ENCODE peak calls at places on chromosomes 2 and 18, in seven cellular contexts. One of them, this sample, is unnamed.

GRCh38 chr18:32093523-32093922 is 1.8 kb downstream of the RNF138 start:
- DNase-seq in stimulated activated CD4-positive, alpha-beta T cell treated with anti-CD3 and anti-CD28 coated beads, Interleukin-4, amount 100 ng/mL, for 24 hours: no peak
- DNase-seq in tibial artery: no peak
- DNase-seq in stimulated activated naive B cell treated with anti-CD40 and anti-IgM and Interleukin-4, amounts not matched to agents 10 μg/mL and 1 μg/mL and 100 μg/mL, for 72 hours: no peak
- DNase-seq in left ventricle myocardium superior: no peak
- DNase-seq in stimulated activated CD8-positive, alpha-beta memory T cell treated with anti-CD3 and anti-CD28 coated beads, Interleukin-2, amount 100 ng/mL, for 48 hours: no peak
- DNase-seq in A172: no peak
- DNase-seq in this sample: no peak

GRCh38 chr18:8705941-8706544 is 687 bp downstream of the MTCL1 start:
- DNase-seq in stimulated activated CD4-positive, alpha-beta T cell treated with anti-CD3 and anti-CD28 coated beads, Interleukin-4, amount 100 ng/mL, for 24 hours: peak
- DNase-seq in tibial artery: no peak
- DNase-seq in stimulated activated naive B cell treated with anti-CD40 and anti-IgM and Interleukin-4, amounts not matched to agents 10 μg/mL and 1 μg/mL and 100 μg/mL, for 72 hours: no peak
- DNase-seq in left ventricle myocardium superior: peak
- DNase-seq in stimulated activated CD8-positive, alpha-beta memory T cell treated with anti-CD3 and anti-CD28 coated beads, Interleukin-2, amount 100 ng/mL, for 48 hours: no peak
- DNase-seq in A172: no peak
- DNase-seq in this sample: peak

GRCh38 chr2:54470241-54470938 is 14.3 kb downstream of the SPTBN1 start:
- DNase-seq in stimulated activated CD4-positive, alpha-beta T cell treated with anti-CD3 and anti-CD28 coated beads, Interleukin-4, amount 100 ng/mL, for 24 hours: no peak
- DNase-seq in tibial artery: no peak
- DNase-seq in stimulated activated naive B cell treated with anti-CD40 and anti-IgM and Interleukin-4, amounts not matched to agents 10 μg/mL and 1 μg/mL and 100 μg/mL, for 72 hours: no peak
- DNase-seq in left ventricle myocardium superior: no peak
- DNase-seq in stimulated activated CD8-positive, alpha-beta memory T cell treated with anti-CD3 and anti-CD28 coated beads, Interleukin-2, amount 100 ng/mL, for 48 hours: no peak
- DNase-seq in A172: peak
- DNase-seq in this sample: no peak

GRCh38 chr2:225401001-225401400 is 1.5 kb downstream of the NYAP2 start:
- DNase-seq in stimulated activated CD4-positive, alpha-beta T cell treated with anti-CD3 and anti-CD28 coated beads, Interleukin-4, amount 100 ng/mL, for 24 hours: no peak
- DNase-seq in tibial artery: no peak
- DNase-seq in stimulated activated naive B cell treated with anti-CD40 and anti-IgM and Interleukin-4, amounts not matched to agents 10 μg/mL and 1 μg/mL and 100 μg/mL, for 72 hours: no peak
- DNase-seq in left ventricle myocardium superior: no peak
- DNase-seq in stimulated activated CD8-positive, alpha-beta memory T cell treated with anti-CD3 and anti-CD28 coated beads, Interleukin-2, amount 100 ng/mL, for 48 hours: no peak
- DNase-seq in A172: no peak
- DNase-seq in this sample: no peak

GRCh38 chr18:50401888-50402287 is 27.0 kb downstream of the SKA1 start:
- DNase-seq in stimulated activated CD4-positive, alpha-beta T cell treated with anti-CD3 and anti-CD28 coated beads, Interleukin-4, amount 100 ng/mL, for 24 hours: no peak
- DNase-seq in tibial artery: no peak
- DNase-seq in stimulated activated naive B cell treated with anti-CD40 and anti-IgM and Interleukin-4, amounts not matched to agents 10 μg/mL and 1 μg/mL and 100 μg/mL, for 72 hours: no peak
- DNase-seq in left ventricle myocardium superior: peak
- DNase-seq in stimulated activated CD8-positive, alpha-beta memory T cell treated with anti-CD3 and anti-CD28 coated beads, Interleukin-2, amount 100 ng/mL, for 48 hours: peak
- DNase-seq in A172: no peak
- DNase-seq in this sample: no peak

GRCh38 chr2:42008241-42008911 is 39.4 kb upstream of the PKDCC start:
- DNase-seq in stimulated activated CD4-positive, alpha-beta T cell treated with anti-CD3 and anti-CD28 coated beads, Interleukin-4, amount 100 ng/mL, for 24 hours: no peak
- DNase-seq in tibial artery: no peak
- DNase-seq in stimulated activated naive B cell treated with anti-CD40 and anti-IgM and Interleukin-4, amounts not matched to agents 10 μg/mL and 1 μg/mL and 100 μg/mL, for 72 hours: no peak
- DNase-seq in left ventricle myocardium superior: no peak
- DNase-seq in stimulated activated CD8-positive, alpha-beta memory T cell treated with anti-CD3 and anti-CD28 coated beads, Interleukin-2, amount 100 ng/mL, for 48 hours: no peak
- DNase-seq in A172: no peak
- DNase-seq in this sample: no peak

GRCh38 chr2:39107156-39107555 is 13.7 kb downstream of the SOS1 start:
- DNase-seq in stimulated activated CD4-positive, alpha-beta T cell treated with anti-CD3 and anti-CD28 coated beads, Interleukin-4, amount 100 ng/mL, for 24 hours: no peak
- DNase-seq in tibial artery: no peak
- DNase-seq in stimulated activated naive B cell treated with anti-CD40 and anti-IgM and Interleukin-4, amounts not matched to agents 10 μg/mL and 1 μg/mL and 100 μg/mL, for 72 hours: no peak
- DNase-seq in left ventricle myocardium superior: no peak
- DNase-seq in stimulated activated CD8-positive, alpha-beta memory T cell treated with anti-CD3 and anti-CD28 coated beads, Interleukin-2, amount 100 ng/mL, for 48 hours: no peak
- DNase-seq in A172: no peak
- DNase-seq in this sample: no peak

GRCh38 chr2:121046335-121046734 is 238.7 kb downstream of the TFCP2L1 start:
- DNase-seq in stimulated activated CD4-positive, alpha-beta T cell treated with anti-CD3 and anti-CD28 coated beads, Interleukin-4, amount 100 ng/mL, for 24 hours: no peak
- DNase-seq in tibial artery: no peak
- DNase-seq in stimulated activated naive B cell treated with anti-CD40 and anti-IgM and Interleukin-4, amounts not matched to agents 10 μg/mL and 1 μg/mL and 100 μg/mL, for 72 hours: no peak
- DNase-seq in left ventricle myocardium superior: no peak
- DNase-seq in stimulated activated CD8-positive, alpha-beta memory T cell treated with anti-CD3 and anti-CD28 coated beads, Interleukin-2, amount 100 ng/mL, for 48 hours: no peak
- DNase-seq in A172: peak
- DNase-seq in this sample: no peak

GRCh38 chr18:5500158-5500939 is 43.4 kb downstream of the EPB41L3 start:
- DNase-seq in stimulated activated CD4-positive, alpha-beta T cell treated with anti-CD3 and anti-CD28 coated beads, Interleukin-4, amount 100 ng/mL, for 24 hours: no peak
- DNase-seq in tibial artery: no peak
- DNase-seq in stimulated activated naive B cell treated with anti-CD40 and anti-IgM and Interleukin-4, amounts not matched to agents 10 μg/mL and 1 μg/mL and 100 μg/mL, for 72 hours: no peak
- DNase-seq in left ventricle myocardium superior: no peak
- DNase-seq in stimulated activated CD8-positive, alpha-beta memory T cell treated with anti-CD3 and anti-CD28 coated beads, Interleukin-2, amount 100 ng/mL, for 48 hours: no peak
- DNase-seq in A172: no peak
- DNase-seq in this sample: no peak

GRCh38 chr2:46841621-46842020 is 74.0 kb downstream of the MCFD2 start:
- DNase-seq in stimulated activated CD4-positive, alpha-beta T cell treated with anti-CD3 and anti-CD28 coated beads, Interleukin-4, amount 100 ng/mL, for 24 hours: no peak
- DNase-seq in tibial artery: peak
- DNase-seq in stimulated activated naive B cell treated with anti-CD40 and anti-IgM and Interleukin-4, amounts not matched to agents 10 μg/mL and 1 μg/mL and 100 μg/mL, for 72 hours: no peak
- DNase-seq in left ventricle myocardium superior: no peak
- DNase-seq in stimulated activated CD8-positive, alpha-beta memory T cell treated with anti-CD3 and anti-CD28 coated beads, Interleukin-2, amount 100 ng/mL, for 48 hours: no peak
- DNase-seq in A172: no peak
- DNase-seq in this sample: no peak

GRCh38 chr18:22031581-22031980 is 137.8 kb upstream of the GATA6 start:
- DNase-seq in stimulated activated CD4-positive, alpha-beta T cell treated with anti-CD3 and anti-CD28 coated beads, Interleukin-4, amount 100 ng/mL, for 24 hours: no peak
- DNase-seq in tibial artery: no peak
- DNase-seq in stimulated activated naive B cell treated with anti-CD40 and anti-IgM and Interleukin-4, amounts not matched to agents 10 μg/mL and 1 μg/mL and 100 μg/mL, for 72 hours: no peak
- DNase-seq in left ventricle myocardium superior: no peak
- DNase-seq in stimulated activated CD8-positive, alpha-beta memory T cell treated with anti-CD3 and anti-CD28 coated beads, Interleukin-2, amount 100 ng/mL, for 48 hours: no peak
- DNase-seq in A172: peak
- DNase-seq in this sample: no peak

GRCh38 chr2:47028171-47028570 is 112.6 kb upstream of the MCFD2 start:
- DNase-seq in stimulated activated CD4-positive, alpha-beta T cell treated with anti-CD3 and anti-CD28 coated beads, Interleukin-4, amount 100 ng/mL, for 24 hours: no peak
- DNase-seq in tibial artery: no peak
- DNase-seq in stimulated activated naive B cell treated with anti-CD40 and anti-IgM and Interleukin-4, amounts not matched to agents 10 μg/mL and 1 μg/mL and 100 μg/mL, for 72 hours: no peak
- DNase-seq in left ventricle myocardium superior: peak
- DNase-seq in stimulated activated CD8-positive, alpha-beta memory T cell treated with anti-CD3 and anti-CD28 coated beads, Interleukin-2, amount 100 ng/mL, for 48 hours: no peak
- DNase-seq in A172: no peak
- DNase-seq in this sample: no peak

GRCh38 chr2:129347486-129348217 is 631.8 kb upstream of the RAB6C start:
- DNase-seq in stimulated activated CD4-positive, alpha-beta T cell treated with anti-CD3 and anti-CD28 coated beads, Interleukin-4, amount 100 ng/mL, for 24 hours: no peak
- DNase-seq in tibial artery: peak
- DNase-seq in stimulated activated naive B cell treated with anti-CD40 and anti-IgM and Interleukin-4, amounts not matched to agents 10 μg/mL and 1 μg/mL and 100 μg/mL, for 72 hours: peak
- DNase-seq in left ventricle myocardium superior: no peak
- DNase-seq in stimulated activated CD8-positive, alpha-beta memory T cell treated with anti-CD3 and anti-CD28 coated beads, Interleukin-2, amount 100 ng/mL, for 48 hours: no peak
- DNase-seq in A172: no peak
- DNase-seq in this sample: peak

GRCh38 chr2:231685349-231686191 is 22.8 kb upstream of the PTMA start:
- DNase-seq in stimulated activated CD4-positive, alpha-beta T cell treated with anti-CD3 and anti-CD28 coated beads, Interleukin-4, amount 100 ng/mL, for 24 hours: no peak
- DNase-seq in tibial artery: no peak
- DNase-seq in stimulated activated naive B cell treated with anti-CD40 and anti-IgM and Interleukin-4, amounts not matched to agents 10 μg/mL and 1 μg/mL and 100 μg/mL, for 72 hours: no peak
- DNase-seq in left ventricle myocardium superior: no peak
- DNase-seq in stimulated activated CD8-positive, alpha-beta memory T cell treated with anti-CD3 and anti-CD28 coated beads, Interleukin-2, amount 100 ng/mL, for 48 hours: no peak
- DNase-seq in A172: no peak
- DNase-seq in this sample: no peak

GRCh38 chr2:57333221-57333620 is 713.4 kb upstream of the VRK2 start:
- DNase-seq in stimulated activated CD4-positive, alpha-beta T cell treated with anti-CD3 and anti-CD28 coated beads, Interleukin-4, amount 100 ng/mL, for 24 hours: no peak
- DNase-seq in tibial artery: no peak
- DNase-seq in stimulated activated naive B cell treated with anti-CD40 and anti-IgM and Interleukin-4, amounts not matched to agents 10 μg/mL and 1 μg/mL and 100 μg/mL, for 72 hours: no peak
- DNase-seq in left ventricle myocardium superior: no peak
- DNase-seq in stimulated activated CD8-positive, alpha-beta memory T cell treated with anti-CD3 and anti-CD28 coated beads, Interleukin-2, amount 100 ng/mL, for 48 hours: no peak
- DNase-seq in A172: no peak
- DNase-seq in this sample: no peak

GRCh38 chr18:5066380-5066977 is 130.6 kb downstream of the AKAIN1 start:
- DNase-seq in stimulated activated CD4-positive, alpha-beta T cell treated with anti-CD3 and anti-CD28 coated beads, Interleukin-4, amount 100 ng/mL, for 24 hours: peak
- DNase-seq in tibial artery: no peak
- DNase-seq in stimulated activated naive B cell treated with anti-CD40 and anti-IgM and Interleukin-4, amounts not matched to agents 10 μg/mL and 1 μg/mL and 100 μg/mL, for 72 hours: no peak
- DNase-seq in left ventricle myocardium superior: no peak
- DNase-seq in stimulated activated CD8-positive, alpha-beta memory T cell treated with anti-CD3 and anti-CD28 coated beads, Interleukin-2, amount 100 ng/mL, for 48 hours: no peak
- DNase-seq in A172: no peak
- DNase-seq in this sample: no peak

GRCh38 chr18:28793911-28794310 is 617.0 kb upstream of the CDH2 start:
- DNase-seq in stimulated activated CD4-positive, alpha-beta T cell treated with anti-CD3 and anti-CD28 coated beads, Interleukin-4, amount 100 ng/mL, for 24 hours: no peak
- DNase-seq in tibial artery: no peak
- DNase-seq in stimulated activated naive B cell treated with anti-CD40 and anti-IgM and Interleukin-4, amounts not matched to agents 10 μg/mL and 1 μg/mL and 100 μg/mL, for 72 hours: no peak
- DNase-seq in left ventricle myocardium superior: no peak
- DNase-seq in stimulated activated CD8-positive, alpha-beta memory T cell treated with anti-CD3 and anti-CD28 coated beads, Interleukin-2, amount 100 ng/mL, for 48 hours: no peak
- DNase-seq in A172: no peak
- DNase-seq in this sample: no peak

GRCh38 chr18:48139427-48140347 is 209.2 kb upstream of the SMAD2 start:
- DNase-seq in stimulated activated CD4-positive, alpha-beta T cell treated with anti-CD3 and anti-CD28 coated beads, Interleukin-4, amount 100 ng/mL, for 24 hours: no peak
- DNase-seq in tibial artery: no peak
- DNase-seq in stimulated activated naive B cell treated with anti-CD40 and anti-IgM and Interleukin-4, amounts not matched to agents 10 μg/mL and 1 μg/mL and 100 μg/mL, for 72 hours: no peak
- DNase-seq in left ventricle myocardium superior: peak
- DNase-seq in stimulated activated CD8-positive, alpha-beta memory T cell treated with anti-CD3 and anti-CD28 coated beads, Interleukin-2, amount 100 ng/mL, for 48 hours: no peak
- DNase-seq in A172: peak
- DNase-seq in this sample: no peak

GRCh38 chr2:133972786-133973185 is 281.1 kb upstream of the MGAT5 start:
- DNase-seq in stimulated activated CD4-positive, alpha-beta T cell treated with anti-CD3 and anti-CD28 coated beads, Interleukin-4, amount 100 ng/mL, for 24 hours: no peak
- DNase-seq in tibial artery: peak
- DNase-seq in stimulated activated naive B cell treated with anti-CD40 and anti-IgM and Interleukin-4, amounts not matched to agents 10 μg/mL and 1 μg/mL and 100 μg/mL, for 72 hours: no peak
- DNase-seq in left ventricle myocardium superior: no peak
- DNase-seq in stimulated activated CD8-positive, alpha-beta memory T cell treated with anti-CD3 and anti-CD28 coated beads, Interleukin-2, amount 100 ng/mL, for 48 hours: no peak
- DNase-seq in A172: no peak
- DNase-seq in this sample: no peak

GRCh38 chr18:47944972-47945843 is 14.7 kb upstream of the SMAD2 start:
- DNase-seq in stimulated activated CD4-positive, alpha-beta T cell treated with anti-CD3 and anti-CD28 coated beads, Interleukin-4, amount 100 ng/mL, for 24 hours: peak
- DNase-seq in tibial artery: no peak
- DNase-seq in stimulated activated naive B cell treated with anti-CD40 and anti-IgM and Interleukin-4, amounts not matched to agents 10 μg/mL and 1 μg/mL and 100 μg/mL, for 72 hours: no peak
- DNase-seq in left ventricle myocardium superior: no peak
- DNase-seq in stimulated activated CD8-positive, alpha-beta memory T cell treated with anti-CD3 and anti-CD28 coated beads, Interleukin-2, amount 100 ng/mL, for 48 hours: no peak
- DNase-seq in A172: peak
- DNase-seq in this sample: no peak

GRCh38 chr2:102839668-102840388 is 78.0 kb downstream of the TMEM182 start:
- DNase-seq in stimulated activated CD4-positive, alpha-beta T cell treated with anti-CD3 and anti-CD28 coated beads, Interleukin-4, amount 100 ng/mL, for 24 hours: peak
- DNase-seq in tibial artery: no peak
- DNase-seq in stimulated activated naive B cell treated with anti-CD40 and anti-IgM and Interleukin-4, amounts not matched to agents 10 μg/mL and 1 μg/mL and 100 μg/mL, for 72 hours: peak
- DNase-seq in left ventricle myocardium superior: no peak
- DNase-seq in stimulated activated CD8-positive, alpha-beta memory T cell treated with anti-CD3 and anti-CD28 coated beads, Interleukin-2, amount 100 ng/mL, for 48 hours: no peak
- DNase-seq in A172: peak
- DNase-seq in this sample: peak

GRCh38 chr2:239735131-239735828 is 289.9 kb downstream of the NDUFA10 start:
- DNase-seq in stimulated activated CD4-positive, alpha-beta T cell treated with anti-CD3 and anti-CD28 coated beads, Interleukin-4, amount 100 ng/mL, for 24 hours: no peak
- DNase-seq in tibial artery: no peak
- DNase-seq in stimulated activated naive B cell treated with anti-CD40 and anti-IgM and Interleukin-4, amounts not matched to agents 10 μg/mL and 1 μg/mL and 100 μg/mL, for 72 hours: no peak
- DNase-seq in left ventricle myocardium superior: no peak
- DNase-seq in stimulated activated CD8-positive, alpha-beta memory T cell treated with anti-CD3 and anti-CD28 coated beads, Interleukin-2, amount 100 ng/mL, for 48 hours: no peak
- DNase-seq in A172: no peak
- DNase-seq in this sample: no peak

GRCh38 chr2:224586127-224586702 is 1.1 kb upstream of the CUL3 start:
- DNase-seq in stimulated activated CD4-positive, alpha-beta T cell treated with anti-CD3 and anti-CD28 coated beads, Interleukin-4, amount 100 ng/mL, for 24 hours: no peak
- DNase-seq in tibial artery: no peak
- DNase-seq in stimulated activated naive B cell treated with anti-CD40 and anti-IgM and Interleukin-4, amounts not matched to agents 10 μg/mL and 1 μg/mL and 100 μg/mL, for 72 hours: no peak
- DNase-seq in left ventricle myocardium superior: no peak
- DNase-seq in stimulated activated CD8-positive, alpha-beta memory T cell treated with anti-CD3 and anti-CD28 coated beads, Interleukin-2, amount 100 ng/mL, for 48 hours: no peak
- DNase-seq in A172: no peak
- DNase-seq in this sample: no peak

GRCh38 chr2:142602418-142602989 is 275.0 kb upstream of the KYNU start:
- DNase-seq in stimulated activated CD4-positive, alpha-beta T cell treated with anti-CD3 and anti-CD28 coated beads, Interleukin-4, amount 100 ng/mL, for 24 hours: no peak
- DNase-seq in tibial artery: no peak
- DNase-seq in stimulated activated naive B cell treated with anti-CD40 and anti-IgM and Interleukin-4, amounts not matched to agents 10 μg/mL and 1 μg/mL and 100 μg/mL, for 72 hours: no peak
- DNase-seq in left ventricle myocardium superior: no peak
- DNase-seq in stimulated activated CD8-positive, alpha-beta memory T cell treated with anti-CD3 and anti-CD28 coated beads, Interleukin-2, amount 100 ng/mL, for 48 hours: no peak
- DNase-seq in A172: no peak
- DNase-seq in this sample: no peak

GRCh38 chr2:17680119-17680518 is 73.5 kb downstream of the SMC6 start:
- DNase-seq in stimulated activated CD4-positive, alpha-beta T cell treated with anti-CD3 and anti-CD28 coated beads, Interleukin-4, amount 100 ng/mL, for 24 hours: no peak
- DNase-seq in tibial artery: no peak
- DNase-seq in stimulated activated naive B cell treated with anti-CD40 and anti-IgM and Interleukin-4, amounts not matched to agents 10 μg/mL and 1 μg/mL and 100 μg/mL, for 72 hours: no peak
- DNase-seq in left ventricle myocardium superior: no peak
- DNase-seq in stimulated activated CD8-positive, alpha-beta memory T cell treated with anti-CD3 and anti-CD28 coated beads, Interleukin-2, amount 100 ng/mL, for 48 hours: no peak
- DNase-seq in A172: no peak
- DNase-seq in this sample: no peak

GRCh38 chr2:69816923-69817542 is 12.4 kb upstream of the GMCL1 start:
- DNase-seq in stimulated activated CD4-positive, alpha-beta T cell treated with anti-CD3 and anti-CD28 coated beads, Interleukin-4, amount 100 ng/mL, for 24 hours: peak
- DNase-seq in tibial artery: peak
- DNase-seq in stimulated activated naive B cell treated with anti-CD40 and anti-IgM and Interleukin-4, amounts not matched to agents 10 μg/mL and 1 μg/mL and 100 μg/mL, for 72 hours: peak
- DNase-seq in left ventricle myocardium superior: no peak
- DNase-seq in stimulated activated CD8-positive, alpha-beta memory T cell treated with anti-CD3 and anti-CD28 coated beads, Interleukin-2, amount 100 ng/mL, for 48 hours: peak
- DNase-seq in A172: peak
- DNase-seq in this sample: peak